ENCODE peak calls at places on chromosomes 7 and 10, in five cellular contexts. One of them, this sample, is unnamed.

GRCh38 chr10:31948021-31948420 is 19.4 kb upstream of the ARHGAP12 start:
- DNase-seq in prostate gland: no peak
- DNase-seq in IMR-90: no peak
- DNase-seq in heart left ventricle: no peak
- DNase-seq in tibial nerve: no peak
- DNase-seq in this sample: no peak

GRCh38 chr10:61248013-61248412 is 205.2 kb downstream of the TMEM26 start:
- DNase-seq in prostate gland: no peak
- DNase-seq in IMR-90: no peak
- DNase-seq in heart left ventricle: no peak
- DNase-seq in tibial nerve: no peak
- DNase-seq in this sample: no peak

GRCh38 chr7:2270495-2270894 is 28.5 kb downstream of the NUDT1 start:
- DNase-seq in prostate gland: no peak
- DNase-seq in IMR-90: no peak
- DNase-seq in heart left ventricle: no peak
- DNase-seq in tibial nerve: no peak
- DNase-seq in this sample: no peak

GRCh38 chr10:90148121-90148855 is 446.9 kb downstream of the KIF20B start:
- DNase-seq in prostate gland: no peak
- DNase-seq in IMR-90: peak; percentile 22
- DNase-seq in heart left ventricle: no peak
- DNase-seq in tibial nerve: no peak
- DNase-seq in this sample: no peak

GRCh38 chr10:28241766-28242399 is 61.0 kb downstream of the MPP7 start:
- DNase-seq in prostate gland: peak; percentile 42
- DNase-seq in IMR-90: peak; percentile 70
- DNase-seq in heart left ventricle: no peak
- DNase-seq in tibial nerve: peak; percentile 72
- DNase-seq in this sample: peak; percentile 24

GRCh38 chr10:86085136-86085535 is 281.5 kb downstream of the GRID1 start:
- DNase-seq in prostate gland: no peak
- DNase-seq in IMR-90: no peak
- DNase-seq in heart left ventricle: no peak
- DNase-seq in tibial nerve: no peak
- DNase-seq in this sample: no peak

GRCh38 chr7:27346531-27347260 is 104.1 kb downstream of the EVX1 start:
- DNase-seq in prostate gland: peak; percentile 97
- DNase-seq in IMR-90: peak; percentile 84
- DNase-seq in heart left ventricle: peak; percentile 27
- DNase-seq in tibial nerve: peak; percentile 30
- DNase-seq in this sample: peak; percentile 46

GRCh38 chr10:103584216-103585010 is 90.9 kb downstream of the NEURL1 start:
- DNase-seq in prostate gland: no peak
- DNase-seq in IMR-90: no peak
- DNase-seq in heart left ventricle: no peak
- DNase-seq in tibial nerve: no peak
- DNase-seq in this sample: no peak

GRCh38 chr7:90269163-90269562 is 24.2 kb downstream of the CFAP69 start:
- DNase-seq in prostate gland: no peak
- DNase-seq in IMR-90: no peak
- DNase-seq in heart left ventricle: no peak
- DNase-seq in tibial nerve: no peak
- DNase-seq in this sample: no peak

GRCh38 chr7:30546596-30546995 is 42.0 kb upstream of the GGCT start:
- DNase-seq in prostate gland: no peak
- DNase-seq in IMR-90: no peak
- DNase-seq in heart left ventricle: no peak
- DNase-seq in tibial nerve: no peak
- DNase-seq in this sample: no peak

GRCh38 chr7:23277359-23277989 is 21.7 kb upstream of the MALSU1 start:
- DNase-seq in prostate gland: peak; percentile 20
- DNase-seq in IMR-90: peak; percentile 75
- DNase-seq in heart left ventricle: no peak
- DNase-seq in tibial nerve: peak; percentile 32
- DNase-seq in this sample: peak; percentile 13

GRCh38 chr7:12729112-12729511 is 41.7 kb downstream of the ARL4A start:
- DNase-seq in prostate gland: peak; percentile 32
- DNase-seq in IMR-90: peak; percentile 15
- DNase-seq in heart left ventricle: peak; percentile 88
- DNase-seq in tibial nerve: peak; percentile 82
- DNase-seq in this sample: peak; percentile 74

GRCh38 chr7:122217125-122217524 is 73.1 kb upstream of the AASS start:
- DNase-seq in prostate gland: no peak
- DNase-seq in IMR-90: no peak
- DNase-seq in heart left ventricle: no peak
- DNase-seq in tibial nerve: no peak
- DNase-seq in this sample: no peak

GRCh38 chr10:78844956-78845355 is 223.8 kb upstream of the ZMIZ1 start:
- DNase-seq in prostate gland: no peak
- DNase-seq in IMR-90: no peak
- DNase-seq in heart left ventricle: no peak
- DNase-seq in tibial nerve: no peak
- DNase-seq in this sample: peak; percentile 26

GRCh38 chr7:30212720-30213119 is 71.7 kb upstream of the ZNRF2 start:
- DNase-seq in prostate gland: no peak
- DNase-seq in IMR-90: no peak
- DNase-seq in heart left ventricle: no peak
- DNase-seq in tibial nerve: no peak
- DNase-seq in this sample: no peak

GRCh38 chr10:123884907-123885381 is 6.7 kb downstream of the CPXM2 start:
- DNase-seq in prostate gland: no peak
- DNase-seq in IMR-90: no peak
- DNase-seq in heart left ventricle: no peak
- DNase-seq in tibial nerve: no peak
- DNase-seq in this sample: no peak

GRCh38 chr10:125844673-125845300 is 21.4 kb downstream of the BCCIP start:
- DNase-seq in prostate gland: no peak
- DNase-seq in IMR-90: no peak
- DNase-seq in heart left ventricle: no peak
- DNase-seq in tibial nerve: no peak
- DNase-seq in this sample: no peak

GRCh38 chr10:101112799-101113594 is 18.1 kb upstream of the TLX1 start:
- DNase-seq in prostate gland: no peak
- DNase-seq in IMR-90: no peak
- DNase-seq in heart left ventricle: no peak
- DNase-seq in tibial nerve: no peak
- DNase-seq in this sample: no peak

GRCh38 chr10:107169516-107169915 is 5.0 kb upstream of the SORCS1 start:
- DNase-seq in prostate gland: no peak
- DNase-seq in IMR-90: no peak
- DNase-seq in heart left ventricle: no peak
- DNase-seq in tibial nerve: no peak
- DNase-seq in this sample: no peak

GRCh38 chr10:9028211-9028610 is 973.7 kb downstream of the GATA3 start:
- DNase-seq in prostate gland: no peak
- DNase-seq in IMR-90: no peak
- DNase-seq in heart left ventricle: no peak
- DNase-seq in tibial nerve: no peak
- DNase-seq in this sample: no peak

GRCh38 chr10:69769395-69769989 is 32.2 kb upstream of the COL13A1 start:
- DNase-seq in prostate gland: no peak
- DNase-seq in IMR-90: peak; percentile 79
- DNase-seq in heart left ventricle: peak; percentile 65
- DNase-seq in tibial nerve: no peak
- DNase-seq in this sample: no peak

GRCh38 chr10:1166101-1166827 is 110.1 kb downstream of the WDR37 start:
- DNase-seq in prostate gland: no peak
- DNase-seq in IMR-90: no peak
- DNase-seq in heart left ventricle: no peak
- DNase-seq in tibial nerve: no peak
- DNase-seq in this sample: no peak

GRCh38 chr10:60645928-60646433 is 132.3 kb upstream of the CDK1 start:
- DNase-seq in prostate gland: no peak
- DNase-seq in IMR-90: no peak
- DNase-seq in heart left ventricle: no peak
- DNase-seq in tibial nerve: no peak
- DNase-seq in this sample: peak; percentile 56

GRCh38 chr7:76513817-76514799 is 3.8 kb downstream of the UPK3B start:
- DNase-seq in prostate gland: no peak
- DNase-seq in IMR-90: no peak
- DNase-seq in heart left ventricle: peak; percentile 20
- DNase-seq in tibial nerve: no peak
- DNase-seq in this sample: no peak

GRCh38 chr10:59299933-59300332 is 62.4 kb downstream of the FAM13C start:
- DNase-seq in prostate gland: no peak
- DNase-seq in IMR-90: no peak
- DNase-seq in heart left ventricle: no peak
- DNase-seq in tibial nerve: no peak
- DNase-seq in this sample: no peak

GRCh38 chr10:126240483-126240882 is 147.8 kb downstream of the ADAM12 start:
- DNase-seq in prostate gland: no peak
- DNase-seq in IMR-90: no peak
- DNase-seq in heart left ventricle: no peak
- DNase-seq in tibial nerve: no peak
- DNase-seq in this sample: peak; percentile 52

GRCh38 chr7:110130669-110131068 is 960.3 kb upstream of the LRRN3 start:
- DNase-seq in prostate gland: no peak
- DNase-seq in IMR-90: peak; percentile 5
- DNase-seq in heart left ventricle: no peak
- DNase-seq in tibial nerve: no peak
- DNase-seq in this sample: no peak

DNA sequence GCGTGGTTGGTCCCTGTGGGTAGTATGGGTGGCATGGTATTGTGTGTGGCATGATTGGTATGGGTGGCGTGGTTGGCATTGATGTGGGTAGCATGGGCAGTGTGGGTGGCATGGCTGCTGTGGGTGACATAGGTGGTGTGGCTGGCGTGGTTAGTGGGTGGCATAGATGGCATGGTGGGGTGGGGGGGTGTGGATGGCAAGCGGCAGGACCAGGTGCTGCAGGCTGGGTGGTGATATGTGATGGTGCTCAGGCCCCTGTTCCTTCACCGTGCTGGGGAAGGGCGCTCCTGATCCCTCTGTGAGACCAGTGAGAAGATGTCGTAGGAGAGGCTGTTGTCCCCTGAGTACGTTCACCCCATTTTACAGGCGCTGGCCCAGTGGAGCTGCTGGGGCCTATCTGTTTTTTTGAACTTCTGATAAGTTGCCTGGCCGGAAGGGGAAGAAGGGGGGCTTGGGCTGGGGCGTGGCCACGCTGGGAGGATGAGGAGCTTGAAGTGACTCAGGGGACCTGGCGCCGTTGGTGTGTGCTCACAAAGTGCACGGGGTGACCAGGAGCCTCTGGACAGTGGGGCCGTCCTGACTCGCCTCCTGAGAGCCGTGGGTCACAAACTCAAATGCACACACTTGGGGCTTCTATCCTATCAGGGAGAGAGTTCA is 17.5 kb downstream of the INPP5A start:
- DNase-seq in prostate gland: no peak
- DNase-seq in IMR-90: no peak
- DNase-seq in heart left ventricle: peak; percentile 71
- DNase-seq in tibial nerve: no peak
- DNase-seq in this sample: no peak
- H3K4me3 ChIP-seq in prostate gland: no peak overlapping the region
- H3K4me3 ChIP-seq in IMR-90: no peak overlapping the region
- H3K4me3 ChIP-seq in heart left ventricle: no peak overlapping the region
- H3K4me3 ChIP-seq in tibial nerve: no peak overlapping the region
- H3K4me3 ChIP-seq in this sample: no peak overlapping the region

GRCh38 chr7:128737867-128738390 is 1.2 kb upstream of the CALU start:
- DNase-seq in prostate gland: no peak
- DNase-seq in IMR-90: peak; percentile 85
- DNase-seq in heart left ventricle: no peak
- DNase-seq in tibial nerve: no peak
- DNase-seq in this sample: no peak

GRCh38 chr7:128740996-128741395 is 1.8 kb downstream of the CALU start:
- DNase-seq in prostate gland: no peak
- DNase-seq in IMR-90: no peak
- DNase-seq in heart left ventricle: no peak
- DNase-seq in tibial nerve: no peak
- DNase-seq in this sample: peak; percentile 18

GRCh38 chr7:128739990-128740682 is 977 bp downstream of the CALU start:
- DNase-seq in prostate gland: no peak
- DNase-seq in IMR-90: no peak
- DNase-seq in heart left ventricle: no peak
- DNase-seq in tibial nerve: no peak
- DNase-seq in this sample: no peak

GRCh38 chr7:128738570-128739047 is 550 bp upstream of the CALU start:
- DNase-seq in prostate gland: no peak
- DNase-seq in IMR-90: no peak
- DNase-seq in heart left ventricle: no peak
- DNase-seq in tibial nerve: no peak
- DNase-seq in this sample: no peak

GRCh38 chr7:128739048-128739962 is at the start of gene CALU:
- DNase-seq in prostate gland: peak; percentile 97
- DNase-seq in IMR-90: peak; percentile 97
- DNase-seq in heart left ventricle: peak; percentile 98
- DNase-seq in tibial nerve: peak; percentile 93
- DNase-seq in this sample: peak; percentile 99
- TF ChIP-seq POLR2A in prostate gland: peak; percentile 87
- TF ChIP-seq POLR2A in IMR-90: peak; percentile 97
- TF ChIP-seq POLR2A in heart left ventricle: peak; percentile 88
- TF ChIP-seq POLR2A in tibial nerve: peak; percentile 83
- TF ChIP-seq POLR2A in this sample: peak; percentile 93

GRCh38 chr7:151011097-151011409 is 13.2 kb downstream of the ATG9B start:
- DNase-seq in prostate gland: no peak
- DNase-seq in IMR-90: no peak
- DNase-seq in heart left ventricle: no peak
- DNase-seq in tibial nerve: no peak
- DNase-seq in this sample: no peak

GRCh38 chr7:151013728-151014497 is 10.4 kb downstream of the ATG9B start:
- DNase-seq in prostate gland: peak; percentile 36
- DNase-seq in IMR-90: peak; percentile 22
- DNase-seq in heart left ventricle: peak; percentile 67
- DNase-seq in tibial nerve: peak; percentile 48
- DNase-seq in this sample: peak; percentile 26

GRCh38 chr7:151012031-151012692 is 12.1 kb downstream of the ATG9B start:
- DNase-seq in prostate gland: no peak
- DNase-seq in IMR-90: peak; percentile 70
- DNase-seq in heart left ventricle: no peak
- DNase-seq in tibial nerve: no peak
- DNase-seq in this sample: no peak

GRCh38 chr7:151013356-151013727 is 11.0 kb downstream of the ATG9B start:
- DNase-seq in prostate gland: no peak
- DNase-seq in IMR-90: no peak
- DNase-seq in heart left ventricle: no peak
- DNase-seq in tibial nerve: no peak
- DNase-seq in this sample: no peak

DNA sequence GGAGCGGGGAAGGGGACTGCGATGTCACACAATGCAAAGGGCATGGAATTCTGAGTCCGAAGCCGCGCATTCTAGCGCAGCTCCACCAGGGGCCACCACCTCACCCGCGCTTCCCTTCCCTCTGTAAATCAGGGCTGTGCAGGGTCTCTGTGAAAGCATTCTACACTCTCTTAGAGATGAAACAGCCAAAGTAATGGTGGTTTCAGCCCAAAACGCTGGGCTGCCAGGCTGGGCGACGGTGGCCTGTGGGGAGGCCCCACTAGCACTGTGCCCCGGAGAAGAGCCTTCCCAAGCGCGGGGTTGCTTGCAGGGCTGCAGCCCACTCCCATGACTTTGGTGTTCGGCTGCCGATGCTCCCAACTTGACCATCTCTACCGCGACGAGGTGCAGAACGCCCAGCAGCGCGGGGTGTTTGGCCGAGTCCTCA is 11.4 kb downstream of the ATG9B start:
- DNase-seq in prostate gland: no peak
- DNase-seq in IMR-90: no peak
- DNase-seq in heart left ventricle: no peak
- DNase-seq in tibial nerve: no peak
- DNase-seq in this sample: no peak
- TF ChIP-seq CTCF in prostate gland: no peak
- TF ChIP-seq CTCF in IMR-90: peak; percentile 54
- TF ChIP-seq CTCF in heart left ventricle: peak; percentile 54
- TF ChIP-seq CTCF in tibial nerve: peak; percentile 19
- TF ChIP-seq CTCF in this sample: no peak

GRCh38 chr7:195830-196128 is 3.4 kb downstream of the FAM20C start:
- DNase-seq in prostate gland: no peak
- DNase-seq in IMR-90: no peak
- DNase-seq in heart left ventricle: no peak
- DNase-seq in tibial nerve: no peak
- DNase-seq in this sample: no peak
- H3K4me3 ChIP-seq in prostate gland: no peak overlapping the region
- H3K4me3 ChIP-seq in IMR-90: peak overlapping the region; percentile 78
- H3K4me3 ChIP-seq in heart left ventricle: no peak overlapping the region
- H3K4me3 ChIP-seq in tibial nerve: peak overlapping the region; percentile 84
- H3K4me3 ChIP-seq in this sample: no peak overlapping the region